ENCODE peak calls at places on chromosome 21, in ten cellular contexts. S, F, P, I, G, M, A, L, X and R are unnamed samples.

GRCh38 chr21:41189147-41189538 is 21.2 kb downstream of the BACE2 start:
- DNase-seq in S (no peak), F (no peak), P (no peak), I (no peak), G (no peak), M (no peak), A (no peak), L (no peak), X (no peak), R (no peak)

GRCh38 chr21:32360401-32360981 is 32.3 kb downstream of the URB1 start:
- DNase-seq in S (no peak), F (peak; percentile 85), P (no peak), I (no peak), G (no peak), M (no peak), A (no peak), L (no peak), X (no peak), R (no peak)

GRCh38 chr21:27885296-27885711 is 918.4 kb upstream of the ADAMTS5 start:
- DNase-seq in S (no peak), F (no peak), P (no peak), I (no peak), G (no peak), M (no peak), A (no peak), L (no peak), X (no peak), R (no peak)

GRCh38 chr21:14382486-14382834 is 486 bp downstream of the HSPA13 start:
- DNase-seq in S (no peak), F (no peak), P (no peak), I (no peak), G (peak; percentile 12), M (no peak), A (no peak), L (no peak), X (no peak), R (peak; percentile 23)

GRCh38 chr21:40731206-40731605 is 115.8 kb downstream of the DSCAM start:
- DNase-seq in S (no peak), F (no peak), P (no peak), I (no peak), G (no peak), M (no peak), A (no peak), L (no peak), X (no peak), R (no peak)

GRCh38 chr21:32813265-32813903 is 41.8 kb upstream of the PAXBP1 start:
- DNase-seq in S (no peak), F (peak; percentile 40), P (peak; percentile 42), I (no peak), G (no peak), M (no peak), A (no peak), L (no peak), X (no peak), R (no peak)

GRCh38 chr21:28099296-28099695 is 893.4 kb downstream of the LTN1 start:
- DNase-seq in S (no peak), F (no peak), P (peak; percentile 64), I (no peak), G (peak; percentile 25), M (no peak), A (no peak), L (no peak), X (no peak), R (no peak)

GRCh38 chr21:18840239-18840638 is 436.7 kb upstream of the TMPRSS15 start:
- DNase-seq in S (peak; percentile 47), F (peak; percentile 6), P (no peak), I (no peak), G (no peak), M (no peak), A (no peak), L (no peak), X (no peak), R (peak; percentile 33)

GRCh38 chr21:42429021-42429420 is 25.3 kb downstream of the UBASH3A start:
- DNase-seq in S (no peak), F (no peak), P (no peak), I (no peak), G (no peak), M (no peak), A (no peak), L (no peak), X (no peak), R (no peak)

DNA sequence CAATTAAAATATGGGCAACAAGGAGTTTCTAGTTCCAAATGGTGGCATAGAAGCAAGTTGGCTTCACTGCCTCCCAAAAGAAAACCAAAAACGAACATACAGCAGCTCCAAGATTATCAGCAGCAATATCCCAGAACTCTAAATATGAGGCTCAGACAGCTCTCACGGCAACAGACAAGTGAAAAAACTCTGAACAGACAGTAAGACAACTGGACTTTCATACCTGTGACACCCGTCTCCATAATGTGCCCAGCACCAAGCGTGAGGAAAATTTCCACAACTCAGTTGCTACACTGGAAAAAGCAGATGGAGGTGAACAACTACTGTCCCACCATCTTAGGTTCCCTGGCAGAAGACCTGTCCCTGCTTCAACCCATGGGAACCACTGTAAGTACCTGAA is 39.9 kb downstream of the HSF2BP start:
- DNase-seq in S (no peak), F (no peak), P (no peak), I (no peak), G (no peak), M (no peak), A (no peak), L (no peak), X (no peak), R (no peak)
- H3K4me3 ChIP-seq in S (no peak overlapping the region), F (no peak overlapping the region), P (no peak overlapping the region), I (no peak overlapping the region), G (no peak overlapping the region), M (no peak overlapping the region), A (no peak overlapping the region), L (no peak overlapping the region), X (no peak overlapping the region), R (no peak overlapping the region)

DNA sequence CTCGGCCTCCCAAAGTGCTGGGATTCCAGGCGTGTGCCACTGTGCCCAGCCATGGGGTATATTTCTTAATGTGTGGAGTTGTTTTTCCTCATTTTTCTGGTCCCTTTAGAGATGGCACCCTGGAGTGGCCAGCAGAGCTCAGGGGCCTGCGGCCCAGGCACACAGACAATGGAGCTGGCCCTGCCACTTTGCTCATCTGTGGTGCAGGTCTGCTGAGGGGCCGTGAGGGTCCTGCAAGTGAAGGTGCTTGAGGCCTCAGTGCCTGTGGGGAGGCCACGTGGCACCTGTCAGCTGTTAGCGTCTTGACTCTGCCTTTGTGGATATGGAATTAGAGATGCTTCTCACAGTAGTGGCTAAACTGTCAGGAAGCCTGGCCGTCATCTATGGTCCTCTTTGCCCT is 7.5 kb downstream of the COL18A1 start:
- DNase-seq in S (no peak), F (no peak), P (no peak), I (no peak), G (no peak), M (no peak), A (no peak), L (no peak), X (no peak), R (no peak)
- H3K4me1 ChIP-seq in S (peaks cover 58% of the 10 kb centered on the region), F (peaks cover 6% of the 10 kb centered on the region), P (peaks cover 69% of the 10 kb centered on the region), I (peaks cover 21% of the 10 kb centered on the region), G (peaks cover 18% of the 10 kb centered on the region), M (no peaks in the 10 kb centered on the region), A (peaks cover 31% of the 10 kb centered on the region), L (no peaks in the 10 kb centered on the region), X (no peaks in the 10 kb centered on the region), R (no peaks in the 10 kb centered on the region)

DNA sequence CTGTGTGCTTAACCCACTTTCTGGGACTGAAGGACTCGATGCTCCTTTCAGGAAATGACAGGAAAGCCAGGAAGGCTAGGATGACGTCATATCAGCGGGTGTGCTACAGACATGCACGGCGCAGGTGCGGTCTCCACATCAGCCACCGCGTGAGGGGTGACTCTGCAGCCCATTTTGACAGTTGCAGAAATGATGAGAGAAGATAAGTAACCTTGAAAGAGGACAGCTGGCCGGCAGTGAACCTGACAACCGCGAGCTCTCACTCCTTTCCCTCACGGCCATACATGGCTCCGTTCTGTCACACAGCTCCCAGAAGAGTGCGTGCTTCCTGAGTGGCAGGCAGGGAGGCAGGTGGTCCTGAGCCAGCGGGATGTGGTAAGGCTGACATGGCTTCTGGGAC is 1.7 kb upstream of the KRTAP10-5 start:
- DNase-seq in S (no peak), F (no peak), P (no peak), I (no peak), G (no peak), M (no peak), A (no peak), L (no peak), X (no peak), R (no peak)
- H3K27me3 ChIP-seq in S (no peaks in the 10 kb centered on the region), F (peaks cover 8% of the 10 kb centered on the region), P (no peaks in the 10 kb centered on the region), I (peaks cover 11% of the 10 kb centered on the region), G (no peaks in the 10 kb centered on the region), M (no peaks in the 10 kb centered on the region), A (no peaks in the 10 kb centered on the region), L (peaks cover 6% of the 10 kb centered on the region), X (peaks cover 17% of the 10 kb centered on the region), R (no peaks in the 10 kb centered on the region)

GRCh38 chr21:34988625-34989024 is 60.5 kb downstream of the RUNX1 start:
- DNase-seq in S (no peak), F (no peak), P (no peak), I (no peak), G (no peak), M (no peak), A (no peak), L (no peak), X (no peak), R (no peak)

GRCh38 chr21:34988139-34988538 is 61.0 kb downstream of the RUNX1 start:
- DNase-seq in S (no peak), F (no peak), P (no peak), I (no peak), G (no peak), M (no peak), A (no peak), L (no peak), X (no peak), R (no peak)

GRCh38 chr21:34984356-34984755 is 64.7 kb downstream of the RUNX1 start:
- DNase-seq in S (no peak), F (no peak), P (no peak), I (no peak), G (no peak), M (no peak), A (no peak), L (no peak), X (no peak), R (no peak)

GRCh38 chr21:34987673-34988072 is 61.4 kb downstream of the RUNX1 start:
- DNase-seq in S (no peak), F (no peak), P (no peak), I (no peak), G (no peak), M (no peak), A (no peak), L (no peak), X (no peak), R (no peak)

DNA sequence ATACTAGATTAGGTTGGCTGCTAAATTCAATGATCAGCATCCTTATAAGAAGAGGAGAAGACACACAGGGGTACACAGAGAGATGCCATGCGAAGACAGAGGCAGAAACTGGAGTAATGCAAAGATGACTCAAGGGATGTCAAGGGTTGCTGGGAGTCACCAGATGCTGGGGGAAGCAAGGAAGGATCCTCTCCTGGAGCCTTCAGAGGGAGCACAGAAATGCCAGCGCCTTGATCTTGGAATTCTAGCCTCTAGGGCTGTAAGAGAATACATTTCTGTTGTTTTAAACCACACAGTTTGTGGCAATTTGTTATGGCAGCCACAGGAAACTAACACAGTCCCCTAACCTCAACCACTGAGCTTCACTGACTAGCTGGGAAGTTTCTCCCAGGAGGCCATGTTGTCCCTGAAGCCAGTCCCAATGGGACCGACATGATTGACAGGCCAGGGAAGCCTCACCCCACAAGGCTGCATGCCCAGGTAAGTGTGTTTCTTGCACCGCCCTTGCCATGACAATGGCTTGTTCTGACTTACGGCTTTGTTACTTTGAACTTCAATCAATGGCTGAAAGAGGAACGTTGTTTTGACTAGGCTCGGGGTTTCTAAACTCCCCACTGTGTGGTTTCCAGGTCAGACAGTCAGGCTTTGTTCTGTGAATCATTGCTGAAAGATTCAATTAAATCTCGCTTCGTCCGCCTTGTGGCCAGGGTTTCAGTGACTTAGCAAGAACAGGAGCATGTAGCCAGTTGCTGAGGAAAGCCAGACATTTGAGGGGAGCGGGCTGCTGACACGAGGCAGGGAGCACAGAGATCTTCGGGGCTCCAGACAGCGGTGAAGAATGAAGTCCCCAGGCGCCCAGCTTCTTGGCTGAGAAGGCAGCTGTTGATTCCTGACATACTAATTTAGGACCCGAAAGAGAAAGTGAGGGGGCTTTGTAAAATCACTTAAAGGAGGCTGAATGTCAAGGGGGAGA is 62.3 kb downstream of the RUNX1 start:
- DNase-seq in S (no peak), F (no peak), P (peak; percentile 51), I (no peak), G (peak; percentile 97), M (no peak), A (no peak), L (no peak), X (no peak), R (no peak)
- H3K4me3 ChIP-seq in S (no peak overlapping the region), F (no peak overlapping the region), P (no peak overlapping the region), I (no peak overlapping the region), G (no peak overlapping the region), M (peak overlapping the region; percentile 26), A (no peak overlapping the region), L (no peak overlapping the region), X (no peak overlapping the region), R (no peak overlapping the region)